ENCODE peak calls at places on chromosomes 2 and 18, in four cellular contexts. U is ovary, Y is hepatocyte, D is body of pancreas. F is an unnamed sample.

GRCh38 chr18:55539240-55539639 is 48.8 kb downstream of the TCF4 start:
- DNase-seq in U (no peak), Y (no peak), D (no peak), F (no peak)

GRCh38 chr2:25115902-25116301 is 52.5 kb downstream of the POMC start:
- DNase-seq in Y (peak), D (no peak), U (no peak), F (no peak)

GRCh38 chr18:3214855-3215637 is 4.7 kb downstream of the MYOM1 start:
- DNase-seq in U (no peak), D (no peak), Y (no peak), F (no peak)

GRCh38 chr2:241892299-241893137 is 23.0 kb downstream of the RTP5 start:
- DNase-seq in U (peak), Y (no peak), D (peak), F (peak)

GRCh38 chr2:218648473-218649100 is 10.8 kb downstream of the ZNF142 start:
- DNase-seq in U (peak), Y (peak), D (peak), F (no peak)

GRCh38 chr2:105789745-105790466 is 45.2 kb downstream of the NCK2 start:
- DNase-seq in Y (no peak), D (no peak), U (no peak), F (peak)

GRCh38 chr18:58578321-58578720 is 50.6 kb downstream of the ALPK2 start:
- DNase-seq in D (no peak), Y (no peak), U (no peak), F (no peak)

GRCh38 chr2:232416521-232417470 is 10.2 kb downstream of the ALPG start:
- DNase-seq in U (no peak), Y (no peak), D (no peak), F (no peak)

GRCh38 chr2:40823465-40823864 is 371.6 kb upstream of the SLC8A1 start:
- DNase-seq in Y (no peak), U (no peak), D (no peak), F (no peak)

GRCh38 chr18:61901334-61901986 is 8.7 kb upstream of the RNF152 start:
- DNase-seq in D (peak), U (peak), Y (peak), F (peak)

GRCh38 chr2:76678358-76679024 is 843.7 kb downstream of the LRRTM4 start:
- DNase-seq in D (no peak), U (no peak), Y (no peak), F (no peak)

GRCh38 chr2:149219853-149220252 is 110.5 kb upstream of the LYPD6 start:
- DNase-seq in D (no peak), U (no peak), Y (no peak), F (no peak)

GRCh38 chr2:4368907-4369306 is 665.5 kb downstream of the DCDC2C start:
- DNase-seq in D (no peak), Y (no peak), U (no peak), F (no peak)

GRCh38 chr2:181104512-181105121 is 124.2 kb downstream of the UBE2E3 start:
- DNase-seq in D (no peak), Y (peak), U (no peak), F (no peak)

GRCh38 chr2:132282911-132283310 is 121.2 kb upstream of the ANKRD30BL start:
- DNase-seq in Y (no peak), D (no peak), U (no peak), F (no peak)

GRCh38 chr2:65729246-65729645 is 296.8 kb upstream of the SPRED2 start:
- DNase-seq in Y (no peak), U (no peak), D (no peak), F (no peak)

GRCh38 chr18:46324556-46324955 is 220.4 kb downstream of the HAUS1 start:
- DNase-seq in U (no peak), Y (peak), D (no peak), F (no peak)

GRCh38 chr2:120036145-120036544 is 23.3 kb downstream of the EPB41L5 start:
- DNase-seq in Y (no peak), U (no peak), D (no peak), F (no peak)

GRCh38 chr18:377088-377487 is 109.2 kb upstream of the THOC1 start:
- DNase-seq in D (no peak), U (no peak), Y (no peak), F (no peak)

GRCh38 chr2:153479527-153479926 is 965 bp upstream of the RPRM start:
- DNase-seq in U (no peak), D (no peak), Y (no peak), F (peak)

GRCh38 chr2:105590780-105591660 is 153.7 kb upstream of the NCK2 start:
- DNase-seq in D (no peak), U (no peak), Y (no peak), F (no peak)

GRCh38 chr2:206518997-206519396 is 75.7 kb downstream of the ADAM23 start:
- DNase-seq in D (no peak), U (no peak), Y (no peak), F (no peak)

GRCh38 chr2:47636176-47636575 is 146.8 kb upstream of the MSH6 start:
- DNase-seq in U (no peak), Y (no peak), D (no peak), F (no peak)

GRCh38 chr2:202560200-202560599 is 74.6 kb upstream of the FAM117B start:
- DNase-seq in D (no peak), Y (no peak), U (no peak), F (no peak)

GRCh38 chr2:141741652-141742051 is 389.2 kb downstream of the LRP1B start:
- DNase-seq in Y (no peak), U (no peak), D (no peak), F (no peak)

GRCh38 chr2:239143858-239144712 is 256.7 kb downstream of the HDAC4 start:
- DNase-seq in U (no peak), Y (peak), D (peak), F (no peak)

GRCh38 chr2:113370478-113371091 is 66.9 kb upstream of the ZNG1B start:
- DNase-seq in D (peak), U (peak), Y (peak), F (peak)

GRCh38 chr2:212327171-212327809 is 211.3 kb downstream of the ERBB4 start:
- DNase-seq in D (no peak), U (no peak), Y (no peak), F (no peak)

GRCh38 chr18:60209042-60209441 is 163.5 kb downstream of the MC4R start:
- DNase-seq in Y (no peak), D (no peak), U (no peak), F (no peak)

GRCh38 chr2:136091899-136092298 is 26.1 kb downstream of the CXCR4 start:
- DNase-seq in U (no peak), Y (no peak), D (no peak), F (no peak)

GRCh38 chr18:59547691-59548182 is 149.5 kb downstream of the CCBE1 start:
- DNase-seq in Y (peak), D (no peak), U (peak), F (no peak)

GRCh38 chr2:169983506-169983905 is 156.3 kb downstream of the UBR3 start:
- DNase-seq in D (no peak), Y (no peak), U (no peak), F (no peak)

GRCh38 chr2:119338826-119339561 is 27.6 kb downstream of the C2orf76 start:
- DNase-seq in U (no peak), D (no peak), Y (no peak), F (no peak)

GRCh38 chr2:227180770-227181169 is 16.3 kb downstream of the COL4A3 start:
- DNase-seq in D (no peak), Y (no peak), U (no peak), F (no peak)

GRCh38 chr2:52934354-52934898 is 833.2 kb upstream of the CHAC2 start:
- DNase-seq in U (no peak), D (peak), Y (peak), F (no peak)

GRCh38 chr18:61892683-61893303 is at the start of gene RNF152:
- DNase-seq in Y (peak), D (peak), U (peak), F (peak)

GRCh38 chr2:127084611-127085031 is 22.3 kb downstream of the BIN1 start:
- DNase-seq in Y (peak), U (no peak), D (no peak), F (no peak)

GRCh38 chr18:2881490-2882195 is 34.8 kb downstream of the EMILIN2 start:
- DNase-seq in Y (no peak), U (peak), D (peak), F (peak)

DNA sequence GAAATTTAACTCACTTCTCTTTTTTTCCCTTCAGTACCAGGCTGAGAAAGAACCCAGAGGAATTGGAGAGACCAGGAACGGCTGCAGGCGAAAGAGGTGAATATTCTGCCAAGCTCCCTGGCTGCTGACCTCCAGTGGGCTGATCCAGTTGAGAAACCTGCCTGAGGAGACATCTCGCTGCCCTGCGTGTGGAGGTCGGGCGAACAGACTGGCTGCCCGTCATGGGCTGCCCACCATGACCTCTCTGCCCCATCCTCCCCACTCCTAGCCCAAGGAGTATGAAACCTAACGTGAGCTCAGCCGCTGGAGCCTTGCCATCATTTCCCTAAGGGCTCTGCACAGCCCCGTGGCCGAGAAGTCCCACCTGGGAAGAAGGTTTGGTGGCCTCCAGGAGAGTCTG is 148.8 kb upstream of the SALL3 start:
- DNase-seq in D (no peak), U (no peak), Y (no peak), F (no peak)
- H3K27ac ChIP-seq in D (no peak), U (no peak), Y (no peak), F (no peak)

GRCh38 chr2:109473616-109474318 is 140.0 kb downstream of the SEPTIN10 start:
- DNase-seq in D (no peak), U (no peak), Y (no peak), F (no peak)

GRCh38 chr2:109474319-109474825 is 139.4 kb downstream of the SEPTIN10 start:
- DNase-seq in D (no peak), Y (no peak), U (no peak), F (no peak)

GRCh38 chr2:109476908-109477441 is 136.8 kb downstream of the SEPTIN10 start:
- DNase-seq in Y (no peak), D (no peak), U (no peak), F (no peak)

GRCh38 chr2:109473006-109473380 is 140.8 kb downstream of the SEPTIN10 start:
- DNase-seq in Y (no peak), D (no peak), U (no peak), F (no peak)

GRCh38 chr2:109475531-109476210 is 138.1 kb downstream of the SEPTIN10 start:
- DNase-seq in U (no peak), Y (no peak), D (no peak), F (no peak)
- H3K27ac ChIP-seq in U (no peak), Y (no peak), D (no peak), F (no peak)

DNA sequence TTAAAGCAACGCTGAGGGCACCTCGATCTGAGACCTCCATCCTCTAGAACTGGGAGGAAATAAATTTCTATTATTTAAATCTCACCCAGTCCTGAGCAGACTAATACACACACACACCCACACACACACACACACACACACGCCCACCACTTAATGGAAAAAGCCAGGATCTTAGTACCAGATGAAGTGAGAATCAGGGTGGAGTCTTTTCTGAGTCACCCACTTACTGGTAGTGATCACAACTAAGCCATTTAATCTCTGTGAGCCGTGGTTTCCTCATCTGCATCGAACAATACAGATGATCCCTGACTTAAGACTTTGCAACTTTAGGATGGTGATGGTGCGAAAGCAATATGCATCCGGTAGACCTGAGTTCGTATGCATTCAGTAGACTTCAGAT is 18.6 kb downstream of the THNSL2 start:
- DNase-seq in D (no peak), Y (no peak), U (no peak), F (no peak)
- H3K27ac ChIP-seq in D (no peak), Y (no peak), U (no peak), F (no peak)

GRCh38 chr2:13109516-13109915 is 392.8 kb downstream of the TRIB2 start:
- DNase-seq in D (no peak), Y (no peak), U (no peak), F (no peak)

GRCh38 chr2:13114391-13114790 is 397.7 kb downstream of the TRIB2 start:
- DNase-seq in D (peak), U (no peak), Y (peak), F (no peak)

GRCh38 chr2:13113016-13113415 is 396.3 kb downstream of the TRIB2 start:
- DNase-seq in D (no peak), U (no peak), Y (no peak), F (no peak)
- H3K27ac ChIP-seq in D (no peak), U (no peak), Y (no peak), F (no peak)

GRCh38 chr18:32114293-32114692 is 22.6 kb downstream of the RNF138 start:
- DNase-seq in D (no peak), Y (no peak), U (no peak), F (no peak)
- H3K27ac ChIP-seq in D (peak), Y (no peak), U (no peak), F (no peak)

GRCh38 chr2:38170733-38171132 is 94.8 kb upstream of the CYP1B1 start:
- DNase-seq in U (no peak), D (no peak), Y (no peak), F (no peak)
- H3K27ac ChIP-seq in U (no peak), D (no peak), Y (no peak), F (peak)

GRCh38 chr2:101860782-101861181 is 131.0 kb upstream of the IL1R2 start:
- DNase-seq in D (no peak), Y (no peak), U (no peak), F (no peak)

GRCh38 chr2:101861382-101861781 is 130.4 kb upstream of the IL1R2 start:
- DNase-seq in D (no peak), Y (no peak), U (no peak), F (no peak)

GRCh38 chr2:101863534-101863933 is 128.2 kb upstream of the IL1R2 start:
- DNase-seq in U (no peak), D (no peak), Y (no peak), F (no peak)

GRCh38 chr2:101868525-101868924 is 123.2 kb upstream of the IL1R2 start:
- DNase-seq in Y (no peak), U (no peak), D (no peak), F (no peak)

GRCh38 chr2:101864426-101864825 is 127.3 kb upstream of the IL1R2 start:
- DNase-seq in U (no peak), D (no peak), Y (no peak), F (no peak)
- H3K27ac ChIP-seq in U (no peak), D (no peak), Y (no peak), F (no peak)

GRCh38 chr18:50853863-50854271 is 25.1 kb upstream of the ME2 start:
- DNase-seq in U (no peak), D (no peak), Y (peak), F (no peak)
- H3K27ac ChIP-seq in U (no peak), D (peak), Y (peak), F (no peak)

GRCh38 chr2:163775304-163775703 is 39.5 kb upstream of the FIGN start:
- DNase-seq in Y (no peak), D (no peak), U (no peak), F (no peak)
- H3K27ac ChIP-seq in Y (no peak), D (no peak), U (no peak), F (no peak)

F was measured in uterus.